ENCODE peak calls at places on chromosome 12, in nine cellular contexts. J is H9, Z is left ventricle myocardium inferior, F is right lobe of liver, P is AG04450, V is glutamatergic neuron, R is fibroblast of pulmonary artery, H is cardiac muscle cell, C is fibroblast of lung. Y is an unnamed sample.

GRCh38 chr12:68887641-68888040 is 45.3 kb downstream of the CPM start:
- DNase-seq in R (no peak), F (no peak), V (no peak), P (no peak), H (no peak), Z (no peak), C (no peak), J (no peak), Y (no peak)

GRCh38 chr12:124179936-124180605 is 114.8 kb upstream of the RFLNA start:
- DNase-seq in R (no peak), H (no peak), V (no peak), C (no peak), J (no peak), P (no peak), Z (no peak), F (no peak), Y (no peak)

GRCh38 chr12:114473717-114474116 is 67.8 kb upstream of the TBX5 start:
- DNase-seq in Z (no peak), R (no peak), J (no peak), F (no peak), V (no peak), P (no peak), H (no peak), C (no peak), Y (no peak)

GRCh38 chr12:25825494-25825893 is 133.0 kb upstream of the RASSF8 start:
- DNase-seq in P (no peak), V (no peak), C (no peak), R (peak; percentile 27), F (no peak), Z (no peak), J (no peak), H (no peak), Y (no peak)

GRCh38 chr12:42201061-42201460 is 37.0 kb downstream of the YAF2 start:
- DNase-seq in R (no peak), P (no peak), J (no peak), F (no peak), Z (no peak), V (no peak), H (no peak), C (no peak), Y (no peak)

GRCh38 chr12:120350576-120351350 is 18.2 kb downstream of the MSI1 start:
- DNase-seq in J (no peak), P (no peak), Z (no peak), C (no peak), F (peak; percentile 89), R (no peak), V (no peak), H (no peak), Y (no peak)

GRCh38 chr12:111446631-111447570 is 41.2 kb downstream of the SH2B3 start:
- DNase-seq in F (no peak), P (no peak), J (no peak), H (no peak), Z (no peak), R (no peak), C (no peak), V (no peak), Y (peak; percentile 2)

GRCh38 chr12:9649532-9649940 is 20.0 kb upstream of the CLEC2D start:
- DNase-seq in H (peak; percentile 19), F (no peak), P (no peak), C (no peak), J (peak; percentile 64), V (no peak), R (no peak), Z (no peak), Y (peak; percentile 9)

GRCh38 chr12:2683283-2684025 is 111.3 kb upstream of the FKBP4 start:
- DNase-seq in Z (no peak), C (no peak), V (no peak), F (no peak), J (peak; percentile 69), H (no peak), R (no peak), P (no peak), Y (no peak)

GRCh38 chr12:90970471-90970870 is 15.5 kb upstream of the CCER1 start:
- DNase-seq in F (no peak), R (no peak), J (no peak), H (no peak), P (no peak), C (no peak), V (no peak), Z (no peak), Y (no peak)

GRCh38 chr12:31966558-31967205 is 7.5 kb downstream of the RESF1 start:
- DNase-seq in J (no peak), F (no peak), V (no peak), C (no peak), Z (no peak), R (no peak), P (no peak), H (no peak), Y (no peak)

GRCh38 chr12:51342416-51342815 is 4.1 kb downstream of the CELA1 start:
- DNase-seq in Z (no peak), P (no peak), C (no peak), H (no peak), R (no peak), J (no peak), F (no peak), V (no peak), Y (no peak)

GRCh38 chr12:60689137-60689536 is 1093.3 kb downstream of the SLC16A7 start:
- DNase-seq in P (no peak), F (no peak), Z (no peak), V (no peak), H (no peak), C (no peak), J (peak; percentile 54), R (no peak), Y (no peak)

GRCh38 chr12:90653051-90653450 is 301.9 kb downstream of the CCER1 start:
- DNase-seq in P (peak; percentile 21), H (no peak), R (peak; percentile 11), J (no peak), C (peak; percentile 6), Z (no peak), V (no peak), F (no peak), Y (no peak)

GRCh38 chr12:94263905-94264655 is 115.7 kb downstream of the PLXNC1 start:
- DNase-seq in H (no peak), P (no peak), R (no peak), J (peak; percentile 88), V (no peak), Z (no peak), C (no peak), F (no peak), Y (no peak)

GRCh38 chr12:62278022-62278421 is 17.8 kb downstream of the USP15 start:
- DNase-seq in J (no peak), C (no peak), P (no peak), R (no peak), F (no peak), Z (no peak), H (no peak), V (no peak), Y (no peak)
- TF ChIP-seq CTCF in J (no peak), C (no peak), P (no peak), R (no peak), F (no peak), Z (no peak), H (no peak), V (no peak), Y (no peak)

GRCh38 chr12:27119797-27120196 is 37.4 kb upstream of the C12orf71 start:
- DNase-seq in V (no peak), H (no peak), C (no peak), R (no peak), Z (no peak), J (peak; percentile 58), P (no peak), F (no peak), Y (no peak)

GRCh38 chr12:27123642-27124041 is 41.3 kb upstream of the C12orf71 start:
- DNase-seq in P (no peak), V (no peak), C (peak; percentile 43), R (peak; percentile 40), H (peak; percentile 38), J (no peak), Z (no peak), F (no peak), Y (no peak)
- TF ChIP-seq CTCF in P (no peak), V (no peak), C (no peak), R (peak; percentile 14), H (no peak), J (peak; percentile 51), Z (peak; percentile 26), F (peak; percentile 53), Y (no peak)

DNA sequence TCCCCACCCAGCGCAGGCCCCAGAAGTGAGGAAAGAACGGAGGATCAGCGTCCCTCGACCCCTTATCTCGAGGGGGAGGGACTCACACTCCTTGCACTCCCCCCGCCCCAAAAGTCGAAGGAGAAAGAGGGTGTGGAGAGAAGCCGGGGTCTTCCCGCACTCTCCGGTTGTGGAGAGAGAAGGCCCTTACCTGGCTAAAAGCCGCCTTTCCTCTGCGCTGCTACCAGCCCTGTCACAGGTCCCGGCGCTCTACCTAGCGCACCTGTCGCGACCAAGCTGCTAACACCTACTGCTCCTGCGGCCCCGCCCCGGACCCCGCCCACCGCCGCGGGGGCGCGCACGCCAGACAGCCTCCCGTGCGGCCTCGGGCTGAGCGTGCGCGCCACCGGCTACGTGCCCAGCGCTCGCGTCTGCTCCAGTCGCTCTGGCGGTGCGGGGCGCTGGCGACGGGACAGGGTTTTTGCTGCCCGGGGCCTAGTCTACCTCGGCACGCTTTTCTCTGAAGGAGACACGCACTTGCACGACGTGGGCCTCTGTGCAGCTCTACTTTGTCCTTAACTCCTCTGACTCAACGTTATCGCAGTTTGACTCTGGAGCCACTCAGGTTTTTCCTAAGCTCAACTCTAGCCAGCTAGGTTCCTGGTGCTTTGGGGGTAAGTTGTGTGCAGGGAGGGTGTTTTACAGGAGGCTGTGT is at the start of gene LIMA1:
- DNase-seq in V (peak; percentile 92), J (peak; percentile 98), H (peak; percentile 93), C (peak; percentile 82), P (peak; percentile 55), F (peak; percentile 95), Z (peak; percentile 93), R (peak; percentile 85), Y (peak; percentile 91)
- TF ChIP-seq CTCF in V (no peak), J (no peak), H (no peak), C (peak; percentile 40), P (peak; percentile 65), F (peak; percentile 49), Z (peak; percentile 66), R (peak; percentile 26), Y (no peak)

DNA sequence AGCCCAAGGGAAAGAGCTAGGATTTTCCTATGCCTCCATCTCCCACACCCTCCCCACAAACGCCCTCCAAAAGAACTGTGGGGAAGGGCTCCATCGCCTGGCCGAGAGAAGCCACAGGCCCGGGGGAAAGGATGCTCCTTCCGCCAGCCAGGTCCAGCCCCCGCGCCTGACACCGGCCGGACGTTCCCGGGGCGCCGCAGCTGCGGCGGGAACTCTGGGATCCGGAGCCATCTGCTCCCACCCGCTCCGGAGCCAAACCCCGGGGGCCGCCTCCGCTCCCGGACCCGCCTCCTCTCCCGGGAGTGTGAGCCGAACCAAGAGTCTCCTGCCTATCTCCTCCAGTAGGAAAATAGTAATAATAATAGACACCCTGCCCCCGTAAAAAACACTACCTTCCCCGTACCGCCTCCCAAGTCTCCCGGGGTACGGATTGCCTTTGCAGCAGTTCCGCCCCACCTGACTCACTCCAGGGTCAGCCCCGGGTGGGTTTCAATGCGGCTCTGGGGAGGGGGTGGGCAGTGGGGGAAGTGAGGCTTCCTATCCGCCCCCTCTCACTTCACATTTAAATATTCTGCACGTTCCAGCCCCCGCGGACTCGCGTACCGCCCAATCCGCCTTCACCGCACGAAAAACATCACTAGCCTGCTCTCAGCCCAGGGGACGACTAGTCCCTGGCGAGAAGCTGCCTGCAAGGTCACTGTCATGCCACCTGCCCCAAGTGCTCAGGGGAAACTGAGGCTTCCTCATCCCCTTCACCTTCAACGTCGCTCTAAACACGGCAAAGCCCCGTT is 2.4 kb downstream of the AGAP2 start:
- DNase-seq in H (peak; percentile 44), Z (peak; percentile 58), V (peak; percentile 81), F (peak; percentile 53), R (peak; percentile 29), J (peak; percentile 84), C (no peak), P (no peak), Y (peak; percentile 61)
- TF ChIP-seq CTCF in H (peak; percentile 40), Z (peak; percentile 33), V (no peak), F (no peak), R (peak; percentile 29), J (peak; percentile 60), C (peak; percentile 19), P (peak; percentile 51), Y (no peak)